ENCODE peak calls at places on chromosomes 16 and 17, in six cellular contexts. O is stomach, R is H1, E is tibial nerve, L is transverse colon, C is ovary. N is an unnamed sample.

GRCh38 chr17:79936661-79937434 is 97.6 kb upstream of the CBX4 start:
- DNase-seq in O (no peak), R (no peak), E (no peak), L (no peak), C (no peak), N (no peak)

GRCh38 chr17:42754782-42755181 is 6.2 kb upstream of the RAMP2 start:
- DNase-seq in O (no peak), R (no peak), E (peak; percentile 91), L (no peak), C (no peak), N (no peak)

GRCh38 chr16:88737298-88738166 is 31.2 kb downstream of the CTU2 start:
- DNase-seq in O (peak; percentile 80), R (peak; percentile 29), E (peak; percentile 19), L (peak; percentile 78), C (peak; percentile 75), N (peak; percentile 89)

GRCh38 chr17:43877031-43877430 is 30.1 kb downstream of the CD300LG start:
- DNase-seq in O (no peak), R (no peak), E (no peak), L (no peak), C (no peak), N (no peak)

GRCh38 chr16:16828913-16829398 is 450.0 kb downstream of the NPIPA7 start:
- DNase-seq in O (no peak), R (no peak), E (no peak), L (no peak), C (no peak), N (no peak)

GRCh38 chr17:48915459-48916282 is 7.5 kb downstream of the UBE2Z start:
- DNase-seq in O (peak; percentile 31), R (no peak), E (peak; percentile 8), L (peak; percentile 11), C (no peak), N (no peak)

GRCh38 chr16:81532491-81533174 is 88.0 kb downstream of the CMIP start:
- DNase-seq in O (no peak), R (no peak), E (no peak), L (peak; percentile 73), C (no peak), N (no peak)

GRCh38 chr17:81329279-81329926 is 34.3 kb upstream of the SLC38A10 start:
- DNase-seq in O (peak; percentile 80), R (no peak), E (peak; percentile 68), L (peak; percentile 94), C (peak; percentile 94), N (peak; percentile 92)

GRCh38 chr16:57432989-57433388 is 14.2 kb downstream of the CIAPIN1 start:
- DNase-seq in O (peak; percentile 11), R (no peak), E (no peak), L (no peak), C (no peak), N (no peak)

GRCh38 chr17:35978346-35978745 is 3.0 kb downstream of the CCL16 start:
- DNase-seq in O (no peak), R (no peak), E (no peak), L (no peak), C (no peak), N (no peak)

GRCh38 chr16:10009691-10010090 is 172.5 kb downstream of the GRIN2A start:
- DNase-seq in O (no peak), R (no peak), E (no peak), L (no peak), C (no peak), N (no peak)

GRCh38 chr17:78997231-78997741 is 12.3 kb downstream of the CANT1 start:
- DNase-seq in O (no peak), R (no peak), E (no peak), L (no peak), C (peak; percentile 23), N (peak; percentile 61)

GRCh38 chr16:70789231-70789926 is 11.6 kb downstream of the VAC14 start:
- DNase-seq in O (peak; percentile 47), R (no peak), E (peak; percentile 93), L (peak; percentile 30), C (peak; percentile 90), N (no peak)

GRCh38 chr17:70808596-70808995 is 639.3 kb downstream of the KCNJ2 start:
- DNase-seq in O (no peak), R (no peak), E (no peak), L (no peak), C (no peak), N (no peak)

GRCh38 chr16:31093132-31093703 is 1.4 kb downstream of the VKORC1 start:
- DNase-seq in O (no peak), R (no peak), E (no peak), L (peak; percentile 33), C (no peak), N (no peak)

GRCh38 chr17:72600934-72601333 is 480.1 kb downstream of the SOX9 start:
- DNase-seq in O (no peak), R (no peak), E (no peak), L (no peak), C (no peak), N (no peak)
- TF ChIP-seq EP300 in O (no peak), R (no peak), E (no peak), L (no peak), C (no peak), N (no peak)

GRCh38 chr17:75589017-75589918 is 1.7 kb downstream of the MYO15B start:
- DNase-seq in O (peak; percentile 96), R (peak; percentile 88), E (peak; percentile 97), L (peak; percentile 97), C (peak; percentile 94), N (peak; percentile 98)
- TF ChIP-seq POLR2A in O (no peak), R (peak; percentile 45), E (no peak), L (no peak), C (peak; percentile 90), N (peak; percentile 62)

DNA sequence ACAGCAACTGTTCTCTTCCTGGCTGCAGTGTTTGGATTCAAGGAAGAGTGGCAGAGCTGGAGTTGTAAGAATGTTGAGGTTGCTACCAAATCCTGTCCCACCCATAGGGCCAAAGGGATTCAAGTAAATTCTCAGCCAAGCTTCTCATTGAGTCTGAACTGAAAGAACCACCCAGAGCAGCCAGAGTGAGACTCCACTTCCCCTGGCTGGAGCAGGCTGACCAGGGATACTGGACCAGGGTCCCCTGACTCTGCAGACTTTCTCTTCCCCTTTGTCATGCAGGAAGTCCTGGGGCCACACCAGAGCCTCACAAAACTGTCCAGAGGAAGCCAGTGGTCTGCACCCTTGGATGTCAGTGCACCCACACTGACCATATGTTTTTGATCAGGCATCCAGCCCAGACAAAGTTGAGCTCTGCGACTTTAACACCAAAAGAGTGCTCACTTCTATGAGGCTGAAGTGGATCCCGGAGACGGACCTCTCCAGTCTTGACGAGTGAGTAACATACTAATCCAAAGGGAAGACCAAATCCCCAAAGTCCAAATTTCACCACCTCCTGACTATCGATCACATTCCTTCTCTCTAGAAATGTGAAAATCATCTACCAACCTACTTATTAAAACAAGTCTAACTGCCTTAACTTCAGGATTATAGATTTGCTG is 4.1 kb downstream of the NXN start:
- DNase-seq in O (no peak), R (no peak), E (no peak), L (no peak), C (no peak), N (no peak)
- H3K27me3 ChIP-seq in O (peaks cover 24% of the 10 kb centered on the region), R (no peaks in the 10 kb centered on the region), E (peaks cover 4% of the 10 kb centered on the region), L (peaks cover 37% of the 10 kb centered on the region), C (no peaks in the 10 kb centered on the region), N (no peaks in the 10 kb centered on the region)

GRCh38 chr17:76485569-76485968 is 15.7 kb downstream of the RHBDF2 start:
- DNase-seq in O (no peak), R (no peak), E (peak; percentile 57), L (peak; percentile 22), C (no peak), N (no peak)
- TF ChIP-seq EP300 in O (no peak), R (no peak), E (peak; percentile 94), L (peak; percentile 83), C (no peak), N (no peak)

N was measured in suprapubic skin.